ENCODE peak calls at places on chromosomes 11 and 22, in four cellular contexts. S is sigmoid colon, P is SK-N-SH, N is transverse colon. O is an unnamed sample.

GRCh38 chr11:34346551-34346950 is 11.3 kb downstream of the ABTB2 start:
- DNase-seq in P (peak; percentile 40), N (no peak), S (no peak), O (no peak)

GRCh38 chr11:14070866-14071265 is 108.3 kb downstream of the SPON1 start:
- DNase-seq in S (no peak), N (no peak), P (no peak), O (no peak)

GRCh38 chr11:119964136-119965025 is 173.5 kb downstream of the TRIM29 start:
- DNase-seq in P (no peak), N (no peak), S (no peak), O (no peak)

GRCh38 chr22:30425616-30426394 is at the start of gene MTFP1:
- DNase-seq in N (peak; percentile 72), S (peak; percentile 77), P (peak; percentile 89), O (no peak)

GRCh38 chr11:16606784-16607674 is 131.4 kb upstream of the C11orf58 start:
- DNase-seq in S (peak; percentile 67), P (peak; percentile 77), N (peak; percentile 16), O (no peak)

GRCh38 chr11:17742019-17742418 is 7.4 kb downstream of the KCNC1 start:
- DNase-seq in S (peak; percentile 19), P (no peak), N (no peak), O (no peak)

GRCh38 chr11:108589136-108589535 is 4.4 kb downstream of the EXPH5 start:
- DNase-seq in N (no peak), P (peak; percentile 75), S (no peak), O (no peak)

GRCh38 chr11:72864692-72865655 is 50.8 kb downstream of the ATG16L2 start:
- DNase-seq in S (no peak), N (no peak), P (peak; percentile 49), O (no peak)

GRCh38 chr11:1335811-1336761 is 26.7 kb upstream of the TOLLIP start:
- DNase-seq in N (peak; percentile 69), P (peak; percentile 84), S (peak; percentile 93), O (peak; percentile 94)

GRCh38 chr11:62153617-62154016 is 29.8 kb downstream of the INCENP start:
- DNase-seq in P (no peak), N (no peak), S (no peak), O (no peak)

GRCh38 chr22:23118647-23119491 is 22.9 kb downstream of the RSPH14 start:
- DNase-seq in S (no peak), P (no peak), N (no peak), O (no peak)

GRCh38 chr22:29079218-29079901 is 6.5 kb downstream of the KREMEN1 start:
- DNase-seq in N (peak; percentile 64), P (no peak), S (no peak), O (no peak)

DNA sequence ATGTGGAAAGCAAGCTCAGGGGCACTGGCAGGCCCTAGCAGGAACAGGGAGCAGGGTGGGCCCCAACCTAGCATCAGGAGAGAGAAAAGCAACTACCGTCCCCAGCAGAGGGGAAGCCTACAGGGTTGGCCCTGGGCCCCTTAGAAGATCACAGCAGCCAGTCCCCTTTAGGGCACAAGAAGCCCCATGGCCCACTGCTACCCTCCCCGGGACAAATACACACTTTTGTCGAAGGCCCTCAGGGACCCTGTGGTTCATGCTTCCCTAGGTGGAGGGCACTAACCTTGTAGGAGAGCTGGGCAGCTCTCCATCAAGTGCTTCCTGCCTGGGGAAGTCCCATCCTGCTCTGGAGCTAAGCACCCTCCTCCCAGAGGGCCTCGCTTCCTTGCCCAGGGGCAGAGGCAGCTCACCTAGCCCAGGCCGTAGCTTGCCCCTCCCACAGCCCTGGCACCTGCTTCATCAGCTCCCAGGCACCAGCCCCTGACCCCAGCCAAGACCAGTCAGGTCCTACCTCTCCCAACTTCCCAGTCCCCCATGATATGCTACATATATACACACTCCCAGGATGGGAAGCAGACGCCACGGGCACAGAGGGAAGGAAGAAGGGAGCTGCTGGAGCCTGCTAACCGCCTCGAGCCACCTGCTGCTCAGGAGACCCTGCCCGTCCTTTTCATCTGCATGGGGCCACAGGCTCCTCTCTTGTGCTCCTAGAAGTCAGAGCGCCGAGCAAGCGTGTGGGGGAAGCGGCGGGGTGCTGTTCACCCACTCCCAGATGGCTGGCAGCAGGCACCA is 20.1 kb downstream of the SUN2 start:
- DNase-seq in P (no peak), S (no peak), N (no peak), O (no peak)
- TF ChIP-seq POLR2AphosphoS5 in P (no peak), S (no peak), N (no peak), O (peak; percentile 47)

DNA sequence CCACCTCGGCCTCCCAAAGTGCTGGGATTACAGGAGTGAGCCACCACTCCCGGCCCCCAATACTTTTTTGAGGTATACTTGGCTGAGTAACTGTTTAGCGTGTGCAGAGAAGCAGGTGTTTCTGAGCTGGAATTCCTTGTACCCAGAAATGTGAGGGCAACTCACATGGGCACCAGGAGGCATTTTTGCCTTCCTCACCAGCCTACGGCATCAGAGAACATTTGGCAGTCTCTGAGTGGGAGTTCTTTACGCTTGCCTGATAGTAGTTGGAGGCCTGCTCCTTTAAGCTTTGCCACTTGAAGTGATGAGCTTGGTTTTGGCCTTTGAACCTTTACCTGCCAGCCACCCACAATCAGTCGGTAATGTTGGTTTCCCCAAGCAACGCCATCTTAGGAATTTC is 9.2 kb downstream of the PARVB start:
- DNase-seq in P (no peak), S (no peak), N (no peak), O (no peak)
- H3K27ac ChIP-seq in P (no peak overlapping the region), S (no peak overlapping the region), N (no peak overlapping the region), O (no peak overlapping the region)

DNA sequence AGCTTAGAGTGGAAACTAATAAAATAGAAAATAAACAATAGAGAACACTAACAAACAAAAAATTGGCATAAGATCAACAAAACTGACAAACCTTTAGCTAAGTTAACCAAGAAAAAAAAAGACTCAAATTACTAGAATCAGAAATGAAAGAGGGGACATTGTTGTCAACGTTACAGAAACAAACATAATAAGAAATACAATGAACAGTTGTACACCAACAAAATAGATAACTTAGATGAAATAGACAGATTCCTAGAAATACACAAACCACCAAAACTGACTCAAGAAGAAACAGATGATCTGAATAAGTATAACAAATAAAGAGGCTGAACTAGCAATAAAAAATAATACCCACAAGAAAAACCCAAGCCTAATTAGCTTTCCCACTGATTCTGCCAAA is 34.8 kb upstream of the TMPRSS4 start:
- DNase-seq in S (no peak), P (no peak), N (no peak), O (no peak)
- H3K4me3 ChIP-seq in S (no peak overlapping the region), P (no peak overlapping the region), N (no peak overlapping the region), O (no peak overlapping the region)

DNA sequence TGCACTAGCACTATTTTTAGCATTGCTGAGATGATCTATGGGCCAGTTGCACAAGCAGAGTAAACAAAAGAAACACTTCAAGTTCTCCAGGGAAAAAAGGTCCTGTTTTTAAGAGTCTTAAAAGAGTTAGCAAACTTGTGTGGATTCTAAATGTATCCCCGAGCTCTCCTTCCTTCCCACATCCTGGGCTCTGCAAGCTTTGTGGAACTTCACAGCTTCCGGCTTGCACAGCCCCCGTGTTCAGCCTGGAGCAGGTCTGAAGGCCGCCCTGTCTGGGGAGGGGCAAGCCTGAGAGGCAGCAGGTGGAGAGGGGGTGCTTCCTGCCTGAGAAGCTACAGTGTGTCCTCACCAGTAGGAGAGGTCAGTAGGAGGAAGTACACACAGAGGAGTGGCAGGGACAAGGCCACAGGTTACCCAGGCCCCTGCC is 35.1 kb upstream of the SUSD2 start:
- DNase-seq in P (peak; percentile 50), N (peak; percentile 84), S (peak; percentile 83), O (no peak)
- TF ChIP-seq POLR2AphosphoS5 in P (no peak), N (peak; percentile 44), S (peak; percentile 57), O (peak; percentile 51)

GRCh38 chr11:96339704-96340554 is 3.1 kb downstream of the MAML2 start:
- DNase-seq in P (no peak), S (no peak), N (no peak), O (no peak)
- H3K27ac ChIP-seq in P (peak overlapping the region; percentile 91), S (peak overlapping the region; percentile 62), N (peak overlapping the region; percentile 87), O (peak overlapping the region; percentile 89)

GRCh38 chr11:12356944-12357655 is 20.3 kb upstream of the PARVA start:
- DNase-seq in S (no peak), N (no peak), P (no peak), O (no peak)
- H3K4me3 ChIP-seq in S (no peak overlapping the region), N (no peak overlapping the region), P (no peak overlapping the region), O (no peak overlapping the region)

DNA sequence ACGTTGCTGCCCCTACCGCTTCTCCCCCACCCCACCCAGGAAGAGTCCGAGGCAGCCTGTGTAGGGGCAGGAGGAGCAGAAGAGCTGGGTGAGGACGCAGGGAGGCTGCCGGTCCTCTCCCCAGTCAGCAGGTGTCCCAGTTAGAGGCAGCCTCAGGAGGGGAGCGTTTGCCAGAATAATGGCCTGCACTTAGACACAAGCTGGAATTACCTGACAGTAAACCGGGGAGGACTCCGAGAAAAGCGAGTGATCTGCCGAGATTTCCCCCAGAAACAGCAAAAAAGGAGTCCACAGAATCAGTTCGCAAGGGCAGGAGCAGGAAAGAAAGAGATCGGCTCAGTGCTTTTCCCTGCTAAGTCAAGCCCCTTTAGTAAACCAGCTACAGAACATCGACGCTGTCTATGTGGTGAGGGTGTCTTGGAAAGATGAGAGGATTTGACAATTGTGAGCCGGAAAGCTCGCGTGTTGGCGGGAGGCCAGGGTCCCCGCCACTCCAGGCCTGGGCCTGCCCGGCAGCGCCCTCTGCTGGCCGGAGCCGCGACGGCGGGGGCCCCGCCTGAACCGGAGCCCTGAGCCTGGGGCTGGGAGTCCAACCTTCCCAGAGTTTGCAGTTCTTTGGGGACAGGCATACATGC is 17.7 kb upstream of the THRSP start:
- DNase-seq in S (peak; percentile 91), N (peak; percentile 87), P (peak; percentile 94), O (no peak)
- TF ChIP-seq POLR2AphosphoS5 in S (peak; percentile 69), N (peak; percentile 76), P (peak; percentile 59), O (peak; percentile 70)

O was measured in esophagus muscularis mucosa.